ENCODE peak calls at places on chromosome 12, in six cellular contexts. E is heart left ventricle; I is MM.1S; J is Panc1; U is CD8-positive, alpha-beta T cell; C is Karpas-422. L is an unnamed sample.

GRCh38 chr12:1429980-1430379 is 164.4 kb downstream of the FBXL14 start:
- DNase-seq in E (no peak), I (no peak), J (no peak), U (no peak), C (no peak), L (no peak)

GRCh38 chr12:104485651-104486341 is 29.0 kb downstream of the CHST11 start:
- DNase-seq in E (no peak), I (no peak), J (no peak), U (peak; percentile 59), C (no peak), L (no peak)

GRCh38 chr12:5099136-5099535 is 55.5 kb downstream of the KCNA5 start:
- DNase-seq in E (no peak), I (no peak), J (no peak), U (no peak), C (no peak), L (no peak)

GRCh38 chr12:51620448-51620847 is 29.4 kb downstream of the SCN8A start:
- DNase-seq in E (no peak), I (no peak), J (no peak), U (no peak), C (no peak), L (no peak)

GRCh38 chr12:88015825-88016224 is 13.4 kb downstream of the C12orf50 start:
- DNase-seq in E (no peak), I (no peak), J (no peak), U (no peak), C (no peak), L (no peak)

GRCh38 chr12:57370696-57371095 is 60.1 kb downstream of the R3HDM2 start:
- DNase-seq in E (no peak), I (no peak), J (no peak), U (no peak), C (no peak), L (no peak)

GRCh38 chr12:104215638-104216297 is at the start of gene TXNRD1:
- DNase-seq in E (peak; percentile 89), I (peak; percentile 88), J (peak; percentile 32), U (peak; percentile 83), C (peak; percentile 90), L (no peak)

GRCh38 chr12:4031703-4032291 is 158.6 kb upstream of the PARP11 start:
- DNase-seq in E (peak; percentile 27), I (no peak), J (no peak), U (no peak), C (no peak), L (no peak)

GRCh38 chr12:9740109-9740750 is 7.3 kb upstream of the CLECL1 start:
- DNase-seq in E (no peak), I (no peak), J (no peak), U (no peak), C (no peak), L (no peak)

GRCh38 chr12:98644433-98644711 is 216 bp downstream of the IKBIP start:
- DNase-seq in E (no peak), I (no peak), J (no peak), U (no peak), C (no peak), L (peak; percentile 80)

GRCh38 chr12:120534703-120535655 is 823 bp downstream of the RNF10 start:
- DNase-seq in E (peak; percentile 50), I (peak; percentile 38), J (no peak), U (peak; percentile 34), C (peak; percentile 93), L (peak; percentile 58)

GRCh38 chr12:77231548-77231947 is 166.2 kb upstream of the E2F7 start:
- DNase-seq in E (peak; percentile 52), I (no peak), J (no peak), U (no peak), C (no peak), L (no peak)

GRCh38 chr12:131487379-131488129 is 223.3 kb upstream of the SFSWAP start:
- DNase-seq in E (no peak), I (no peak), J (no peak), U (no peak), C (no peak), L (no peak)

GRCh38 chr12:74111688-74112360 is 425.8 kb upstream of the ATXN7L3B start:
- DNase-seq in E (no peak), I (no peak), J (no peak), U (no peak), C (peak; percentile 80), L (peak; percentile 64)

GRCh38 chr12:125734137-125734536 is 668.9 kb downstream of the AACS start:
- DNase-seq in E (no peak), I (peak; percentile 6), J (no peak), U (no peak), C (peak; percentile 53), L (no peak)

GRCh38 chr12:12612403-12612802 is 727 bp downstream of the CREBL2 start:
- DNase-seq in E (no peak), I (peak; percentile 31), J (no peak), U (no peak), C (peak; percentile 54), L (peak; percentile 16)

GRCh38 chr12:5027436-5027835 is 16.2 kb upstream of the KCNA5 start:
- DNase-seq in E (no peak), I (no peak), J (no peak), U (no peak), C (no peak), L (no peak)

GRCh38 chr12:39403376-39403775 is 39.5 kb downstream of the KIF21A start:
- DNase-seq in E (no peak), I (no peak), J (no peak), U (no peak), C (no peak), L (no peak)

GRCh38 chr12:123115409-123116111 is 35.3 kb downstream of the PITPNM2 start:
- DNase-seq in E (peak; percentile 75), I (no peak), J (no peak), U (no peak), C (no peak), L (no peak)

GRCh38 chr12:123120452-123121166 is 30.3 kb downstream of the PITPNM2 start:
- DNase-seq in E (no peak), I (peak; percentile 26), J (no peak), U (peak; percentile 27), C (no peak), L (no peak)

GRCh38 chr12:132317233-132317938 is 12.0 kb downstream of the GALNT9 start:
- DNase-seq in E (no peak), I (no peak), J (no peak), U (no peak), C (no peak), L (no peak)

GRCh38 chr12:22306311-22306710 is 28.2 kb downstream of the ST8SIA1 start:
- DNase-seq in E (no peak), I (no peak), J (no peak), U (no peak), C (no peak), L (no peak)

GRCh38 chr12:90858261-90858660 is 96.7 kb downstream of the CCER1 start:
- DNase-seq in E (no peak), I (no peak), J (no peak), U (no peak), C (no peak), L (no peak)

GRCh38 chr12:11553871-11554533 is 95.5 kb upstream of the ETV6 start:
- DNase-seq in E (no peak), I (peak; percentile 68), J (peak; percentile 13), U (peak; percentile 40), C (peak; percentile 83), L (peak; percentile 46)

GRCh38 chr12:9048930-9049329 is 59.6 kb downstream of the KLRG1 start:
- DNase-seq in E (no peak), I (no peak), J (no peak), U (no peak), C (no peak), L (no peak)

GRCh38 chr12:131543040-131543439 is 167.8 kb upstream of the SFSWAP start:
- DNase-seq in E (no peak), I (no peak), J (no peak), U (no peak), C (no peak), L (no peak)

GRCh38 chr12:6369916-6370575 is 5.3 kb downstream of the SCNN1A start:
- DNase-seq in E (peak; percentile 15), I (no peak), J (no peak), U (no peak), C (no peak), L (no peak)

GRCh38 chr12:6370994-6371754 is 4.2 kb downstream of the SCNN1A start:
- DNase-seq in E (no peak), I (no peak), J (peak; percentile 66), U (no peak), C (no peak), L (peak; percentile 96)

GRCh38 chr12:6368906-6369525 is 6.3 kb downstream of the SCNN1A start:
- DNase-seq in E (peak; percentile 7), I (no peak), J (no peak), U (no peak), C (no peak), L (no peak)

GRCh38 chr12:6372403-6373003 is 2.9 kb downstream of the SCNN1A start:
- DNase-seq in E (no peak), I (peak; percentile 45), J (peak; percentile 71), U (no peak), C (no peak), L (peak; percentile 51)

DNA sequence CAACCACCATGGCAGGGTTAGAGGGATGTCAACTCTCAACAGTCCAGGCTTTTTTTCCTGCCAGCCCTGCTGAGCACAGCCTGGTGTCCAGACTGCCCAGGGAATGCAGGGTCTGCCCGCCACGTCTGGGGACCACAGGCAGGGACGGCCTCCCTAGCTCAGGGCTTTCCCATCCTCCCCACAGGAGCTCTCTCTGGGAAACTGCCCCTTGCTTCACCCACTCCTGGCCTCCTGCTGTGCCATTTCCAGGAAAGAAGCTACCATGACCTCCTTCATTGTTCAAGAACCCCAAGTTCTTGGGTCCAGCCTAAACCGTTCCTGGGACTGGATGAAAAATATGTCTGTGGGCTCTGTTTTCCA is 4.8 kb downstream of the SCNN1A start:
- DNase-seq in E (peak; percentile 3), I (no peak), J (no peak), U (no peak), C (no peak), L (no peak)
- H3K4me3 ChIP-seq in E (no peak overlapping the region), I (no peak overlapping the region), J (peak overlapping the region; percentile 12), U (no peak overlapping the region), C (no peak overlapping the region), L (no peak overlapping the region)

GRCh38 chr12:52945389-52946232 is 3.3 kb upstream of the KRT18 start:
- DNase-seq in E (no peak), I (no peak), J (no peak), U (no peak), C (no peak), L (no peak)
- H3K4me3 ChIP-seq in E (no peak overlapping the region), I (no peak overlapping the region), J (peak overlapping the region; percentile 7), U (no peak overlapping the region), C (no peak overlapping the region), L (no peak overlapping the region)

DNA sequence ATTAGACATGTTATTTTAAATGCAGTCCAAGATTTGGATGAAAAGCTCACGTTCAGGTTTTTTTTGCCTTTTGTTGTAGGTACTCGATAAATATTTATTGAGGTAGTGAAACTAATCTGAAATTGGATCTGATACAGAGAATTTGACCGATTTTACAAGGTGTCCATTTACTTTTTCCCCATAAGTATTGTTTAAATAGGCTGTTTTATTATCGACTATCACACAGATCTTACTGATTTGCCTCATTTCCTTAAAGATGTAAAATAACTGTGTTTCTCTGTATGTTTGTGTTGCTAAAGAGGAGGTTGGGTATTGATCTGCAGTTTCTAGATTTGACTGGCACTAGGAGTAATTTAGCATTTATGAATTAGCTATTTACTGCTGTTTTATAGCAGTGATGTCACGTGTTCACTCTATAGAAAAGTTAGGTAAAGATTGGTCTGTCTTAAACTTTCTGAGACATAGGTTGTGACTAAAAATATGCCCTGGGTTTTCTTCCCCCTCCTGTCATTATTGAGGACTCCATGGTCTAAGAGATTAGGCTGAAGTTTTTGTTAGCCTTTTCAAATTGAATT is 3.5 kb downstream of the RAP1B start:
- DNase-seq in E (no peak), I (no peak), J (no peak), U (no peak), C (peak; percentile 41), L (no peak)
- H3K4me3 ChIP-seq in E (peak overlapping the region; percentile 91), I (no peak overlapping the region), J (peak overlapping the region; percentile 16), U (peak overlapping the region; percentile 95), C (peak overlapping the region; percentile 96), L (no peak overlapping the region)

GRCh38 chr12:85630851-85631250 is 205.4 kb downstream of the RASSF9 start:
- DNase-seq in E (no peak), I (no peak), J (no peak), U (no peak), C (no peak), L (no peak)
- H3K4me3 ChIP-seq in E (no peak overlapping the region), I (no peak overlapping the region), J (no peak overlapping the region), U (no peak overlapping the region), C (no peak overlapping the region), L (no peak overlapping the region)

L was measured in WERI-Rb-1.